ENCODE peak calls at places on chromosome 6, in nine cellular contexts. A is CD4-positive, alpha-beta memory T cell; Q is lower lobe of right lung; N is aorta; W is IMR-90; Z is left ventricle myocardium inferior; X is GM23248; K is H1; U is tibial nerve. I is an unnamed sample. For H3K4me1 and H3K9me3, the result is how much of the 10 kb centered on the place peaks cover.

GRCh38 chr6:147131728-147132127 is 72.5 kb upstream of the STXBP5 start:
- DNase-seq in A (no peak), Q (no peak), N (no peak), W (peak), Z (no peak), X (peak), K (no peak), U (no peak), I (no peak)

GRCh38 chr6:116029535-116029934 is 31.2 kb downstream of the FRK start:
- DNase-seq in A (no peak), Q (no peak), N (no peak), W (no peak), Z (no peak), X (no peak), K (no peak), U (no peak), I (no peak)

GRCh38 chr6:47083586-47084047 is 41.5 kb upstream of the ADGRF1 start:
- DNase-seq in A (no peak), Q (peak), N (no peak), W (peak), Z (peak), X (peak), K (no peak), U (peak), I (peak)

GRCh38 chr6:143965503-143966171 is 42.4 kb downstream of the PLAGL1 start:
- DNase-seq in A (no peak), Q (no peak), N (no peak), W (peak), Z (no peak), X (peak), K (no peak), U (no peak), I (no peak)

GRCh38 chr6:3209114-3210023 is 18.1 kb downstream of the TUBB2B start:
- DNase-seq in A (no peak), Q (no peak), N (no peak), W (peak), Z (peak), X (peak), K (peak), U (no peak), I (no peak)

GRCh38 chr6:4820704-4821276 is 44.6 kb downstream of the CDYL start:
- DNase-seq in A (no peak), Q (no peak), N (no peak), W (peak), Z (no peak), X (peak), K (no peak), U (no peak), I (no peak)

GRCh38 chr6:167279766-167280440 is 11.2 kb upstream of the UNC93A start:
- DNase-seq in A (no peak), Q (no peak), N (no peak), W (no peak), Z (no peak), X (no peak), K (no peak), U (no peak), I (no peak)

GRCh38 chr6:15588966-15589634 is 73.7 kb downstream of the DTNBP1 start:
- DNase-seq in A (no peak), Q (no peak), N (no peak), W (peak), Z (no peak), X (peak), K (no peak), U (no peak), I (no peak)

GRCh38 chr6:38420207-38420606 is 219.5 kb downstream of the BTBD9 start:
- DNase-seq in A (no peak), Q (no peak), N (no peak), W (peak), Z (no peak), X (peak), K (no peak), U (no peak), I (no peak)

GRCh38 chr6:47456536-47456975 is 21.0 kb upstream of the CD2AP start:
- DNase-seq in A (no peak), Q (no peak), N (no peak), W (no peak), Z (no peak), X (no peak), K (no peak), U (no peak), I (no peak)

GRCh38 chr6:88704980-88705379 is 258.4 kb downstream of the RNGTT start:
- DNase-seq in A (no peak), Q (no peak), N (no peak), W (peak), Z (no peak), X (no peak), K (no peak), U (no peak), I (no peak)

GRCh38 chr6:52815167-52816092 is 11.8 kb upstream of the GSTA1 start:
- DNase-seq in A (no peak), Q (no peak), N (no peak), W (peak), Z (no peak), X (peak), K (peak), U (no peak), I (peak)

GRCh38 chr6:70135783-70136182 is 167.1 kb downstream of the COL9A1 start:
- DNase-seq in A (no peak), Q (no peak), N (no peak), W (no peak), Z (no peak), X (no peak), K (no peak), U (no peak), I (no peak)

GRCh38 chr6:117907600-117908245 is 659 bp downstream of the SLC35F1 start:
- DNase-seq in A (no peak), Q (peak), N (peak), W (no peak), Z (no peak), X (peak), K (peak), U (no peak), I (peak)

GRCh38 chr6:52077180-52077884 is 10.1 kb downstream of the PKHD1 start:
- DNase-seq in A (no peak), Q (no peak), N (no peak), W (no peak), Z (no peak), X (no peak), K (no peak), U (no peak), I (no peak)

GRCh38 chr6:35782424-35782823 is 1.6 kb downstream of the CLPSL1 start:
- DNase-seq in A (no peak), Q (no peak), N (no peak), W (no peak), Z (no peak), X (no peak), K (no peak), U (no peak), I (peak)

GRCh38 chr6:44339763-44340625 is 2.5 kb upstream of the SPATS1 start:
- DNase-seq in A (no peak), Q (no peak), N (no peak), W (peak), Z (no peak), X (peak), K (no peak), U (no peak), I (no peak)

GRCh38 chr6:107658920-107659879 is 164.9 kb downstream of the SCML4 start:
- DNase-seq in A (no peak), Q (no peak), N (no peak), W (peak), Z (no peak), X (no peak), K (no peak), U (no peak), I (no peak)

GRCh38 chr6:110357696-110358535 is at the start of gene METTL24:
- DNase-seq in A (no peak), Q (peak), N (peak), W (no peak), Z (no peak), X (peak), K (peak), U (no peak), I (no peak)

GRCh38 chr6:40308533-40309306 is 278.4 kb downstream of the LRFN2 start:
- DNase-seq in A (no peak), Q (peak), N (no peak), W (peak), Z (peak), X (peak), K (peak), U (peak), I (no peak)

GRCh38 chr6:29552512-29553051 is 7.0 kb downstream of the UBD start:
- DNase-seq in A (no peak), Q (no peak), N (no peak), W (peak), Z (no peak), X (peak), K (peak), U (no peak), I (no peak)

GRCh38 chr6:88867841-88868558 is 95.4 kb downstream of the RNGTT start:
- DNase-seq in A (no peak), Q (no peak), N (no peak), W (peak), Z (no peak), X (peak), K (no peak), U (no peak), I (no peak)

GRCh38 chr6:36913082-36913481 is 27.3 kb downstream of the C6orf89 start:
- DNase-seq in A (peak), Q (no peak), N (no peak), W (no peak), Z (no peak), X (no peak), K (no peak), U (no peak), I (no peak)

GRCh38 chr6:36914227-36914794 is 28.6 kb downstream of the C6orf89 start:
- DNase-seq in A (peak), Q (peak), N (no peak), W (peak), Z (no peak), X (peak), K (peak), U (no peak), I (no peak)

GRCh38 chr6:36915599-36915998 is 29.8 kb downstream of the C6orf89 start:
- DNase-seq in A (no peak), Q (no peak), N (no peak), W (no peak), Z (no peak), X (no peak), K (no peak), U (no peak), I (no peak)

GRCh38 chr6:36917541-36918193 is 31.9 kb downstream of the C6orf89 start:
- DNase-seq in A (no peak), Q (peak), N (no peak), W (peak), Z (peak), X (peak), K (no peak), U (no peak), I (peak)

GRCh38 chr6:36916159-36916558 is 30.4 kb downstream of the C6orf89 start:
- DNase-seq in A (no peak), Q (no peak), N (no peak), W (peak), Z (no peak), X (peak), K (no peak), U (no peak), I (no peak)
- H3K4me1 ChIP-seq in A (under half), Q (half or more), N (under half), W (under half), Z (half or more), X (half or more), K (under half), U (under half), I (under half)

GRCh38 chr6:164359036-164359435 is 944.5 kb downstream of the QKI start:
- DNase-seq in A (no peak), Q (no peak), N (no peak), W (no peak), Z (no peak), X (no peak), K (no peak), U (no peak), I (no peak)

GRCh38 chr6:164356814-164357213 is 942.3 kb downstream of the QKI start:
- DNase-seq in A (no peak), Q (no peak), N (no peak), W (no peak), Z (no peak), X (no peak), K (no peak), U (no peak), I (no peak)

GRCh38 chr6:164359441-164359840 is 944.9 kb downstream of the QKI start:
- DNase-seq in A (no peak), Q (no peak), N (no peak), W (no peak), Z (no peak), X (no peak), K (no peak), U (no peak), I (no peak)
- H3K9me3 ChIP-seq in A (under half), Q (under half), N (under half), W (under half), Z (under half), X (under half), K (under half), U (under half), I (under half)

GRCh38 chr6:13412639-13413465 is 74.5 kb downstream of the GFOD1 start:
- DNase-seq in A (no peak), Q (no peak), N (no peak), W (no peak), Z (no peak), X (no peak), K (no peak), U (no peak), I (no peak)
- H3K4me1 ChIP-seq in A (under half), Q (half or more), N (under half), W (under half), Z (half or more), X (under half), K (under half), U (under half), I (half or more)

GRCh38 chr6:156786652-156787051 is 9.5 kb downstream of the ARID1B start:
- DNase-seq in A (no peak), Q (no peak), N (no peak), W (no peak), Z (no peak), X (no peak), K (no peak), U (no peak), I (no peak)
- H3K9me3 ChIP-seq in A (under half), Q (under half), N (under half), W (under half), Z (under half), X (under half), K (under half), U (under half), I (under half)

GRCh38 chr6:100344321-100344720 is 120.4 kb downstream of the SIM1 start:
- DNase-seq in A (no peak), Q (no peak), N (no peak), W (no peak), Z (no peak), X (peak), K (no peak), U (no peak), I (no peak)

GRCh38 chr6:100344761-100345160 is 120.0 kb downstream of the SIM1 start:
- DNase-seq in A (no peak), Q (no peak), N (no peak), W (peak), Z (no peak), X (peak), K (no peak), U (no peak), I (no peak)

GRCh38 chr6:100346828-100347227 is 117.9 kb downstream of the SIM1 start:
- DNase-seq in A (no peak), Q (no peak), N (no peak), W (peak), Z (no peak), X (peak), K (no peak), U (no peak), I (no peak)

GRCh38 chr6:100347901-100348550 is 116.7 kb downstream of the SIM1 start:
- DNase-seq in A (no peak), Q (no peak), N (no peak), W (peak), Z (no peak), X (peak), K (no peak), U (no peak), I (no peak)

DNA sequence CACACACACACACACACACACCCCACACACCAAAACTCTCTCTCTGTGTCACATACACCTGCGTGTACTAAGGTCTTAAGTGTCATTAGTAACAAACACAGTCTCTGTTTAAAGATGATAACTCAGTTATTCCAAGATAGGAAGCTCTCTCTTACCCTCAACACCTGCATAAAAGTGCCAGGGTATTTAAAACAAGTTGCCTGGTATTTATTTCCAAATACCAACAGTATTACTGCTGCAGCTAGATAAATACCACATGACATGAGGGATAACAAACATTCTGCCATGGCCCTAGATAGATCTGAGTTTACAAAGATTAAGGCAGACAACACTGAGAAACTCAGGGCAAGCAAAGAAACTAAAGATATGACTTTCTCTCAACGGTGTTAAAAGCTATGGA is 118.5 kb downstream of the SIM1 start:
- DNase-seq in A (no peak), Q (no peak), N (no peak), W (peak), Z (no peak), X (peak), K (no peak), U (no peak), I (no peak)
- H3K4me1 ChIP-seq in A (under half), Q (under half), N (under half), W (under half), Z (under half), X (half or more), K (under half), U (under half), I (under half)

I was measured in upper lobe of right lung.